ENCODE peak calls at places on chromosomes 16 and 17, in four cellular contexts. V is pulmonary artery endothelial cell, I is KG1, G is cardiac muscle cell. Z is an unnamed sample.

GRCh38 chr16:79543219-79543618 is 57.3 kb downstream of the MAF start:
- DNase-seq in V (no peak), I (no peak), G (no peak), Z (no peak)

GRCh38 chr17:82239926-82240505 is 11.2 kb downstream of the SLC16A3 start:
- DNase-seq in I (no peak), V (no peak), G (no peak), Z (no peak)

GRCh38 chr16:11530171-11530940 is 56.4 kb downstream of the LITAF start:
- DNase-seq in V (peak; percentile 51), I (no peak), G (no peak), Z (no peak)

GRCh38 chr17:37490022-37490587 is 414 bp downstream of the DUSP14 start:
- DNase-seq in V (no peak), G (peak; percentile 87), I (peak; percentile 49), Z (peak; percentile 54)

GRCh38 chr16:16033208-16033717 is 83.8 kb downstream of the ABCC1 start:
- DNase-seq in G (no peak), I (peak; percentile 24), V (no peak), Z (no peak)

GRCh38 chr17:50872710-50873424 is 6.7 kb upstream of the TOB1 start:
- DNase-seq in G (no peak), I (no peak), V (no peak), Z (peak; percentile 64)

GRCh38 chr16:51524070-51524469 is 373.0 kb upstream of the SALL1 start:
- DNase-seq in I (no peak), G (no peak), V (no peak), Z (no peak)

GRCh38 chr16:50602126-50602525 is 53.9 kb downstream of the NKD1 start:
- DNase-seq in G (no peak), I (no peak), V (no peak), Z (no peak)

GRCh38 chr16:30407794-30408534 is 558 bp downstream of the ZNF771 start:
- DNase-seq in I (no peak), V (no peak), G (no peak), Z (peak; percentile 76)

GRCh38 chr17:64732336-64733006 is 70.4 kb upstream of the SMURF2 start:
- DNase-seq in I (no peak), V (no peak), G (no peak), Z (peak; percentile 50)

GRCh38 chr17:4554441-4554996 is 665 bp downstream of the MYBBP1A start:
- DNase-seq in G (no peak), I (no peak), V (no peak), Z (no peak)

GRCh38 chr17:17474341-17474740 is 2.5 kb upstream of the MED9 start:
- DNase-seq in V (no peak), I (no peak), G (no peak), Z (no peak)

GRCh38 chr16:75234856-75235696 is 16.3 kb downstream of the CTRB1 start:
- DNase-seq in I (no peak), G (no peak), V (no peak), Z (no peak)

GRCh38 chr17:79650861-79651260 is 40.0 kb upstream of the RBFOX3 start:
- DNase-seq in G (no peak), V (no peak), I (no peak), Z (no peak)

GRCh38 chr17:28527859-28528258 is 21.7 kb downstream of the FOXN1 start:
- DNase-seq in I (no peak), V (no peak), G (no peak), Z (no peak)

GRCh38 chr16:83725313-83725712 is 82.5 kb upstream of the HSBP1 start:
- DNase-seq in I (no peak), G (no peak), V (no peak), Z (no peak)

GRCh38 chr17:43979671-43980070 is 24.8 kb upstream of the NAGS start:
- DNase-seq in V (no peak), G (no peak), I (no peak), Z (no peak)

GRCh38 chr16:359067-359763 is 6.7 kb upstream of the AXIN1 start:
- DNase-seq in I (no peak), V (no peak), G (no peak), Z (no peak)

GRCh38 chr17:30520882-30521281 is 43.7 kb downstream of the GOSR1 start:
- DNase-seq in V (no peak), G (no peak), I (no peak), Z (no peak)

GRCh38 chr16:59021751-59022150 is 287.6 kb upstream of the GOT2 start:
- DNase-seq in I (no peak), G (no peak), V (no peak), Z (peak; percentile 27)

GRCh38 chr16:4505356-4506153 is 29.4 kb downstream of the HMOX2 start:
- DNase-seq in I (peak; percentile 73), G (no peak), V (no peak), Z (no peak)

GRCh38 chr17:9987779-9988585 is 82.9 kb upstream of the RCVRN start:
- DNase-seq in V (no peak), I (no peak), G (peak; percentile 61), Z (peak; percentile 73)